ENCODE peak calls at places on chromosomes 16 and 17, in six cellular contexts. One of them, this sample, is unnamed.

GRCh38 chr16:85266857-85267256 is 154.6 kb upstream of the CIBAR2 start:
- DNase-seq in mesothelial cell of epicardium: no peak
- DNase-seq in GM06990: no peak
- DNase-seq in kidney: no peak
- DNase-seq in tibial nerve: no peak
- DNase-seq in AG04450: no peak
- DNase-seq in this sample: no peak

GRCh38 chr17:21539146-21539545 is 153.2 kb upstream of the KCNJ18 start:
- DNase-seq in mesothelial cell of epicardium: no peak
- DNase-seq in GM06990: no peak
- DNase-seq in kidney: no peak
- DNase-seq in tibial nerve: no peak
- DNase-seq in AG04450: no peak
- DNase-seq in this sample: peak

GRCh38 chr17:77999413-78000173 is 41.1 kb downstream of the TNRC6C start:
- DNase-seq in mesothelial cell of epicardium: no peak
- DNase-seq in GM06990: no peak
- DNase-seq in kidney: no peak
- DNase-seq in tibial nerve: no peak
- DNase-seq in AG04450: no peak
- DNase-seq in this sample: peak

GRCh38 chr16:19114359-19115147 is 789 bp downstream of the ITPRIPL2 start:
- DNase-seq in mesothelial cell of epicardium: no peak
- DNase-seq in GM06990: peak
- DNase-seq in kidney: peak
- DNase-seq in tibial nerve: peak
- DNase-seq in AG04450: no peak
- DNase-seq in this sample: peak

GRCh38 chr17:79400989-79401703 is 209.7 kb downstream of the RBFOX3 start:
- DNase-seq in mesothelial cell of epicardium: peak
- DNase-seq in GM06990: peak
- DNase-seq in kidney: peak
- DNase-seq in tibial nerve: peak
- DNase-seq in AG04450: peak
- DNase-seq in this sample: peak

GRCh38 chr17:63966646-63967265 is 6.0 kb downstream of the SCN4A start:
- DNase-seq in mesothelial cell of epicardium: no peak
- DNase-seq in GM06990: no peak
- DNase-seq in kidney: no peak
- DNase-seq in tibial nerve: no peak
- DNase-seq in AG04450: no peak
- DNase-seq in this sample: no peak

GRCh38 chr17:2011421-2012371 is 13.4 kb downstream of the RTN4RL1 start:
- DNase-seq in mesothelial cell of epicardium: no peak
- DNase-seq in GM06990: no peak
- DNase-seq in kidney: peak
- DNase-seq in tibial nerve: peak
- DNase-seq in AG04450: no peak
- DNase-seq in this sample: peak

GRCh38 chr17:83008526-83008925 is 70.9 kb upstream of the METRNL start:
- DNase-seq in mesothelial cell of epicardium: no peak
- DNase-seq in GM06990: no peak
- DNase-seq in kidney: no peak
- DNase-seq in tibial nerve: no peak
- DNase-seq in AG04450: no peak
- DNase-seq in this sample: no peak

GRCh38 chr16:48366165-48367093 is 18.8 kb downstream of the SIAH1 start:
- DNase-seq in mesothelial cell of epicardium: no peak
- DNase-seq in GM06990: peak
- DNase-seq in kidney: no peak
- DNase-seq in tibial nerve: no peak
- DNase-seq in AG04450: peak
- DNase-seq in this sample: peak

GRCh38 chr17:38958326-38958725 is 8.9 kb downstream of the FBXO47 start:
- DNase-seq in mesothelial cell of epicardium: no peak
- DNase-seq in GM06990: no peak
- DNase-seq in kidney: no peak
- DNase-seq in tibial nerve: no peak
- DNase-seq in AG04450: no peak
- DNase-seq in this sample: peak

GRCh38 chr16:34054137-34054536 is 594.7 kb downstream of the TP53TG3F start:
- DNase-seq in mesothelial cell of epicardium: no peak
- DNase-seq in GM06990: no peak
- DNase-seq in kidney: no peak
- DNase-seq in tibial nerve: no peak
- DNase-seq in AG04450: no peak
- DNase-seq in this sample: no peak

GRCh38 chr16:75742424-75743047 is 16.2 kb upstream of the CPHXL start:
- DNase-seq in mesothelial cell of epicardium: no peak
- DNase-seq in GM06990: no peak
- DNase-seq in kidney: no peak
- DNase-seq in tibial nerve: no peak
- DNase-seq in AG04450: no peak
- DNase-seq in this sample: no peak

GRCh38 chr17:55444471-55445441 is 23.1 kb upstream of the MMD start:
- DNase-seq in mesothelial cell of epicardium: no peak
- DNase-seq in GM06990: no peak
- DNase-seq in kidney: no peak
- DNase-seq in tibial nerve: no peak
- DNase-seq in AG04450: no peak
- DNase-seq in this sample: no peak

GRCh38 chr17:61997649-61998048 is 67.4 kb downstream of the MED13 start:
- DNase-seq in mesothelial cell of epicardium: no peak
- DNase-seq in GM06990: no peak
- DNase-seq in kidney: no peak
- DNase-seq in tibial nerve: no peak
- DNase-seq in AG04450: no peak
- DNase-seq in this sample: peak

GRCh38 chr16:88649924-88650748 is 717 bp downstream of the CYBA start:
- DNase-seq in mesothelial cell of epicardium: no peak
- DNase-seq in GM06990: peak
- DNase-seq in kidney: peak
- DNase-seq in tibial nerve: no peak
- DNase-seq in AG04450: no peak
- DNase-seq in this sample: no peak

GRCh38 chr16:82629441-82630027 is 2.8 kb downstream of the CDH13 start:
- DNase-seq in mesothelial cell of epicardium: no peak
- DNase-seq in GM06990: no peak
- DNase-seq in kidney: no peak
- DNase-seq in tibial nerve: no peak
- DNase-seq in AG04450: no peak
- DNase-seq in this sample: peak

GRCh38 chr16:83733301-83733700 is 74.5 kb upstream of the HSBP1 start:
- DNase-seq in mesothelial cell of epicardium: no peak
- DNase-seq in GM06990: no peak
- DNase-seq in kidney: peak
- DNase-seq in tibial nerve: no peak
- DNase-seq in AG04450: peak
- DNase-seq in this sample: no peak

GRCh38 chr16:50474138-50474537 is 74.1 kb upstream of the NKD1 start:
- DNase-seq in mesothelial cell of epicardium: no peak
- DNase-seq in GM06990: no peak
- DNase-seq in kidney: no peak
- DNase-seq in tibial nerve: no peak
- DNase-seq in AG04450: no peak
- DNase-seq in this sample: no peak

GRCh38 chr16:47504599-47504998 is 43.5 kb downstream of the PHKB start:
- DNase-seq in mesothelial cell of epicardium: no peak
- DNase-seq in GM06990: no peak
- DNase-seq in kidney: no peak
- DNase-seq in tibial nerve: no peak
- DNase-seq in AG04450: peak
- DNase-seq in this sample: no peak

GRCh38 chr16:17556276-17557052 is 85.7 kb upstream of the XYLT1 start:
- DNase-seq in mesothelial cell of epicardium: no peak
- DNase-seq in GM06990: no peak
- DNase-seq in kidney: no peak
- DNase-seq in tibial nerve: no peak
- DNase-seq in AG04450: no peak
- DNase-seq in this sample: peak

DNA sequence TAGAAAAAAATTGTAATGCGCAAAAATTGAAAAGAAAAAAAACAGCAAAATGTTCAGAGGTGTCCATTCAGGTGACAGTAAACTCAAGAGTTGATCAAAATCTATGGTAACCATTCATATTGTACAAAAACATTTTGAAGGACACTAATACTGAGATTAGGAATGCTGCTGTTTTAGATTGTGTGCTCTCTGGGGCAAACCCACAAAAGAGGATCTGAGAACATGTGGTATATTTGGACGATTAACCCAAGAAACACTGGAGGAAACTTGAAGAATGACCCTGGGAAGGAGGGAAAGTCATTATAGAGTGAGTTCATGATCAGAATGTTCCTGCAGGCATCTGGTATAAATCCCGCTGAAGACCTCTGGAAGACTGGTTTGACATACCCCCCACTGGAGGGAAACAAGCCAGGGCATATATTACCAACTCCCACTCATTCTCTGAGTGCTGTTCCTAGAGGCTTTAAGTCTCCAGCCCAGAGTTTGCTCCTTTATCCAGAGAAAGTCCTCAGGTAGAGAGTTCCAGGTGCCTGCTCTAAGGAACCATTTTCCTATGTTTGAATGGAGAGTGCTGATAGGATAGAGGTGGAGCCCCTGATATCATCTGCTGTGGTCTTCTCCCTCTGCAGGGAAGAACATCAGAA is 1.2 kb downstream of the KRTAP4-2 start:
- DNase-seq in mesothelial cell of epicardium: no peak
- DNase-seq in GM06990: no peak
- DNase-seq in kidney: no peak
- DNase-seq in tibial nerve: no peak
- DNase-seq in AG04450: no peak
- DNase-seq in this sample: no peak
- TF ChIP-seq CTCF in mesothelial cell of epicardium: no peak
- TF ChIP-seq CTCF in GM06990: no peak
- TF ChIP-seq CTCF in kidney: no peak
- TF ChIP-seq CTCF in tibial nerve: no peak
- TF ChIP-seq CTCF in AG04450: no peak
- TF ChIP-seq CTCF in this sample: no peak

GRCh38 chr17:43430936-43431649 is 32.3 kb downstream of the ARL4D start:
- DNase-seq in mesothelial cell of epicardium: no peak
- DNase-seq in GM06990: no peak
- DNase-seq in kidney: peak
- DNase-seq in tibial nerve: no peak
- DNase-seq in AG04450: no peak
- DNase-seq in this sample: no peak

GRCh38 chr17:43427362-43428043 is 28.7 kb downstream of the ARL4D start:
- DNase-seq in mesothelial cell of epicardium: no peak
- DNase-seq in GM06990: no peak
- DNase-seq in kidney: no peak
- DNase-seq in tibial nerve: no peak
- DNase-seq in AG04450: no peak
- DNase-seq in this sample: no peak

GRCh38 chr17:43423777-43424455 is 25.1 kb downstream of the ARL4D start:
- DNase-seq in mesothelial cell of epicardium: no peak
- DNase-seq in GM06990: no peak
- DNase-seq in kidney: no peak
- DNase-seq in tibial nerve: no peak
- DNase-seq in AG04450: no peak
- DNase-seq in this sample: no peak

GRCh38 chr17:43431741-43432523 is 33.1 kb downstream of the ARL4D start:
- DNase-seq in mesothelial cell of epicardium: no peak
- DNase-seq in GM06990: no peak
- DNase-seq in kidney: peak
- DNase-seq in tibial nerve: no peak
- DNase-seq in AG04450: no peak
- DNase-seq in this sample: no peak

DNA sequence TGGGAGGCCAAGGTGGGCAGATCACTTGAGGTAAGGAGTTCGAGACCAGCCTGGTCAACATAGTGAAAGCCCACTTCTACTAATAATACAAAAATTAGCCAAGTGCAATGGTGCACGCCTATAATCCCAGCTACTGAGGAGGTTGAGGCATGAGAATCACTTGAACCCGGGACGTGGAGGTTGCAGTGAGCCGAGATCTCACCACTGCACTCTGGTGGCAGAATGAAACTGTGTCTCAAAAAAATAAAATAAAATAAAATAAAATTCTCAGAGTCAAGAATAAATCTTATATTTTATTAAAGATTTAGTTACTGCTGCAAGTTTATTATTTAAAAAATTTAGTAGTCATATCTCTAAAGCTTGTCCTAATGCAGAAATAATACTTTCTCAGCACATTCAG is 29.7 kb downstream of the ARL4D start:
- DNase-seq in mesothelial cell of epicardium: no peak
- DNase-seq in GM06990: no peak
- DNase-seq in kidney: no peak
- DNase-seq in tibial nerve: no peak
- DNase-seq in AG04450: no peak
- DNase-seq in this sample: no peak
- TF ChIP-seq CTCF in mesothelial cell of epicardium: no peak
- TF ChIP-seq CTCF in GM06990: peak
- TF ChIP-seq CTCF in kidney: no peak
- TF ChIP-seq CTCF in tibial nerve: no peak
- TF ChIP-seq CTCF in AG04450: peak
- TF ChIP-seq CTCF in this sample: peak

DNA sequence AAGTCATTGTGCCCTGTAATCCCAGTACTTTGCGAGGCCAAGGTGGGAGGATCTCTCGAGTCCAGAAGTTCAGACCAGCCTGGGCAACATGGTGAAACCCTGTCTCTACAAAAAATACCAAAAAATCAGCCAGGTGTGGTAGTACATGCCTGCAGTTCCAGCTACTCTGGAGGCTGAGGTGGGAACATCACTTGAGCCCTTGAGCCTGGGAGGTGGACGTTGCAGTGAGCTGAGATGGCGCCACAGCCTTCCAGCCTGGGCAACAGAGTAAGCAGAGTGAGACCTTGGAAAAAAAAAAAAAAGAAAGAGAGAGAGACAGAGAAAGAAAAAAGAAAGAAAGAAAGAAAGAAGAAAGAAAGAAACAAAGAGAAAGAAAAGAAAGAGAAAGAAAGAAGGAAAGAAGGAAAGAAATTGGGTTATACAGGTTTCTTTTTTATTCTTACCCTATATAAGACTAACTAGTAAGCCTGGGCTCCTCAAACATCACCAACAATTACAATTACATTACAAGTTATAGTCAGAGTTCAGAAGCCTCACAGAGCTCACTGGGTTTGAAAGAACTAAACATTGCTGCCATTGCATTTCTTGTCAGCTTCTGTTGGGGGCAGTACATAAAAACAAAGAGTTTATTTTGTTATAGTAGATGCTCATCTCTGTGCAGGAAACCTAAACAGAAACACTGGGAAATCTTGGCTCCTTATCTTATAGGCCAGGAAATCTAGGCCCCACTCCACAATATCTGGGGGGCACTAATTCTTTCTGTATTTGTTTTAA is 6.7 kb upstream of the ABCA9 start:
- DNase-seq in mesothelial cell of epicardium: no peak
- DNase-seq in GM06990: no peak
- DNase-seq in kidney: no peak
- DNase-seq in tibial nerve: no peak
- DNase-seq in AG04450: no peak
- DNase-seq in this sample: no peak
- TF ChIP-seq CTCF in mesothelial cell of epicardium: no peak
- TF ChIP-seq CTCF in GM06990: peak
- TF ChIP-seq CTCF in kidney: peak
- TF ChIP-seq CTCF in tibial nerve: no peak
- TF ChIP-seq CTCF in AG04450: peak
- TF ChIP-seq CTCF in this sample: no peak

GRCh38 chr17:8056976-8057625 is 18.2 kb downstream of the ALOX15B start:
- DNase-seq in mesothelial cell of epicardium: no peak
- DNase-seq in GM06990: no peak
- DNase-seq in kidney: peak
- DNase-seq in tibial nerve: no peak
- DNase-seq in AG04450: no peak
- DNase-seq in this sample: no peak
- TF ChIP-seq CTCF in mesothelial cell of epicardium: no peak
- TF ChIP-seq CTCF in GM06990: no peak
- TF ChIP-seq CTCF in kidney: no peak
- TF ChIP-seq CTCF in tibial nerve: no peak
- TF ChIP-seq CTCF in AG04450: no peak
- TF ChIP-seq CTCF in this sample: no peak

This sample was measured in HFFc6.